ENCODE peak calls at places on chromosome 14, in nine cellular contexts. A, N, R, M, I, Y, O, F and U are unnamed samples.

GRCh38 chr14:104957146-104958113 is 20.7 kb downstream of the AHNAK2 start:
- DNase-seq in A (no peak), N (no peak), R (no peak), M (no peak), I (no peak), Y (no peak), O (no peak), F (no peak), U (no peak)

GRCh38 chr14:68806526-68807147 is 13.8 kb upstream of the ZFP36L1 start:
- DNase-seq in A (peak), N (no peak), R (no peak), M (no peak), I (no peak), Y (no peak), O (no peak), F (no peak), U (peak)

GRCh38 chr14:37056473-37056872 is 115.9 kb downstream of the SLC25A21 start:
- DNase-seq in A (no peak), N (no peak), R (no peak), M (peak), I (no peak), Y (no peak), O (no peak), F (no peak), U (no peak)

GRCh38 chr14:100862793-100863192 is 36.9 kb downstream of the MEG3 start:
- DNase-seq in A (no peak), N (no peak), R (no peak), M (no peak), I (no peak), Y (no peak), O (no peak), F (no peak), U (no peak)

GRCh38 chr14:96054661-96055060 is 15.5 kb downstream of the C14orf132 start:
- DNase-seq in A (no peak), N (no peak), R (no peak), M (no peak), I (no peak), Y (no peak), O (no peak), F (no peak), U (no peak)

GRCh38 chr14:94136575-94137331 is 7.3 kb upstream of the IFI27L2 start:
- DNase-seq in A (peak), N (peak), R (peak), M (peak), I (peak), Y (peak), O (peak), F (peak), U (peak)

GRCh38 chr14:64610049-64610746 is 60.4 kb downstream of the PPP1R36 start:
- DNase-seq in A (no peak), N (no peak), R (no peak), M (no peak), I (no peak), Y (no peak), O (no peak), F (no peak), U (no peak)

GRCh38 chr14:96242126-96242525 is 13.9 kb upstream of the BDKRB1 start:
- DNase-seq in A (no peak), N (no peak), R (no peak), M (no peak), I (no peak), Y (no peak), O (no peak), F (no peak), U (no peak)

GRCh38 chr14:86683525-86683924 is 1153.6 kb downstream of the FLRT2 start:
- DNase-seq in A (no peak), N (no peak), R (no peak), M (no peak), I (no peak), Y (no peak), O (no peak), F (no peak), U (no peak)

GRCh38 chr14:68892961-68893360 is 86.1 kb downstream of the ACTN1 start:
- DNase-seq in A (peak), N (no peak), R (no peak), M (no peak), I (no peak), Y (no peak), O (no peak), F (no peak), U (no peak)

GRCh38 chr14:95034806-95035205 is 122.5 kb downstream of the DICER1 start:
- DNase-seq in A (no peak), N (no peak), R (no peak), M (no peak), I (no peak), Y (no peak), O (no peak), F (no peak), U (no peak)

GRCh38 chr14:68970096-68970612 is 8.9 kb downstream of the ACTN1 start:
- DNase-seq in A (peak), N (no peak), R (no peak), M (peak), I (no peak), Y (no peak), O (no peak), F (no peak), U (no peak)

GRCh38 chr14:101252443-101253214 is 308.7 kb upstream of the DIO3 start:
- DNase-seq in A (no peak), N (no peak), R (no peak), M (no peak), I (no peak), Y (no peak), O (no peak), F (no peak), U (no peak)

GRCh38 chr14:105411017-105411941 is 8.3 kb upstream of the MTA1 start:
- DNase-seq in A (peak), N (peak), R (no peak), M (no peak), I (peak), Y (no peak), O (peak), F (peak), U (no peak)

GRCh38 chr14:74829238-74829637 is 46.7 kb downstream of the PROX2 start:
- DNase-seq in A (no peak), N (no peak), R (no peak), M (no peak), I (no peak), Y (no peak), O (no peak), F (no peak), U (no peak)

GRCh38 chr14:20687362-20688166 is 1.0 kb upstream of the ANG start:
- DNase-seq in A (no peak), N (no peak), R (no peak), M (no peak), I (no peak), Y (no peak), O (no peak), F (no peak), U (no peak)

GRCh38 chr14:68522510-68523325 is 270.1 kb downstream of the ZFP36L1 start:
- DNase-seq in A (no peak), N (no peak), R (no peak), M (peak), I (peak), Y (no peak), O (no peak), F (no peak), U (no peak)

GRCh38 chr14:37018571-37019240 is 153.7 kb downstream of the SLC25A21 start:
- DNase-seq in A (no peak), N (no peak), R (no peak), M (no peak), I (no peak), Y (no peak), O (no peak), F (no peak), U (no peak)

GRCh38 chr14:95044463-95045254 is 112.7 kb downstream of the DICER1 start:
- DNase-seq in A (peak), N (no peak), R (no peak), M (no peak), I (no peak), Y (no peak), O (no peak), F (peak), U (no peak)

GRCh38 chr14:69629225-69630127 is 18.1 kb downstream of the SUSD6 start:
- DNase-seq in A (no peak), N (no peak), R (no peak), M (no peak), I (peak), Y (no peak), O (no peak), F (no peak), U (no peak)

GRCh38 chr14:77278461-77279230 is 7.6 kb upstream of the NGB start:
- DNase-seq in A (no peak), N (no peak), R (no peak), M (no peak), I (no peak), Y (no peak), O (no peak), F (no peak), U (no peak)

GRCh38 chr14:102508774-102509743 is 517 bp downstream of the ANKRD9 start:
- DNase-seq in A (peak), N (no peak), R (no peak), M (peak), I (no peak), Y (no peak), O (peak), F (peak), U (no peak)

GRCh38 chr14:46054526-46054925 is 597.1 kb downstream of the RPL10L start:
- DNase-seq in A (no peak), N (no peak), R (no peak), M (no peak), I (no peak), Y (no peak), O (no peak), F (no peak), U (no peak)

GRCh38 chr14:92362781-92363235 is 39.8 kb downstream of the SLC24A4 start:
- DNase-seq in A (no peak), N (no peak), R (no peak), M (no peak), I (no peak), Y (peak), O (no peak), F (no peak), U (peak)

GRCh38 chr14:68941820-68942219 is 37.3 kb downstream of the ACTN1 start:
- DNase-seq in A (peak), N (no peak), R (no peak), M (peak), I (peak), Y (no peak), O (peak), F (no peak), U (no peak)

GRCh38 chr14:99729991-99730875 is 46.1 kb downstream of the CYP46A1 start:
- DNase-seq in A (peak), N (peak), R (peak), M (peak), I (peak), Y (no peak), O (peak), F (peak), U (no peak)

GRCh38 chr14:101915871-101916815 is 48.2 kb upstream of the DYNC1H1 start:
- DNase-seq in A (no peak), N (no peak), R (no peak), M (no peak), I (no peak), Y (no peak), O (no peak), F (no peak), U (no peak)